ENCODE peak calls at places on chromosome 10, in five cellular contexts. E is H9, F is neuronal stem cell, T is mesendoderm, W is H1. P is an unnamed sample.

GRCh38 chr10:114290038-114290437 is 51.0 kb downstream of the VWA2 start:
- DNase-seq in F (no peak), W (no peak), E (no peak), T (no peak), P (no peak)

GRCh38 chr10:16518822-16519221 is 2.9 kb downstream of the C1QL3 start:
- DNase-seq in E (no peak), F (no peak), T (no peak), W (no peak), P (no peak)

GRCh38 chr10:98664329-98665042 is 217.8 kb upstream of the HPS1 start:
- DNase-seq in F (no peak), W (no peak), T (peak; percentile 77), E (peak; percentile 60), P (peak; percentile 7)

GRCh38 chr10:13100349-13101294 is 659 bp downstream of the OPTN start:
- DNase-seq in F (peak; percentile 8), W (no peak), T (peak; percentile 38), E (peak; percentile 50), P (peak; percentile 31)

GRCh38 chr10:91901784-91902677 is 7.3 kb downstream of the FGFBP3 start:
- DNase-seq in F (no peak), W (no peak), T (peak; percentile 65), E (no peak), P (peak; percentile 97)

GRCh38 chr10:95295031-95295755 is 4.4 kb upstream of the PDLIM1 start:
- DNase-seq in E (peak; percentile 78), T (peak; percentile 65), F (no peak), W (no peak), P (peak; percentile 60)

GRCh38 chr10:958856-959255 is 27.4 kb upstream of the LARP4B start:
- DNase-seq in W (no peak), F (no peak), T (no peak), E (no peak), P (no peak)

GRCh38 chr10:110803830-110804338 is 67.8 kb upstream of the PDCD4 start:
- DNase-seq in T (peak; percentile 81), F (peak; percentile 27), W (peak; percentile 17), E (peak; percentile 70), P (peak; percentile 24)

GRCh38 chr10:97490592-97490991 is 7.6 kb downstream of the MMS19 start:
- DNase-seq in W (no peak), T (no peak), E (no peak), F (no peak), P (no peak)

GRCh38 chr10:123831259-123831658 is 60.3 kb downstream of the CPXM2 start:
- DNase-seq in W (no peak), T (no peak), E (no peak), F (no peak), P (no peak)

GRCh38 chr10:103769176-103769575 is 86.2 kb downstream of the SH3PXD2A start:
- DNase-seq in T (no peak), W (no peak), E (no peak), F (no peak), P (no peak)

GRCh38 chr10:120573355-120573754 is 116.3 kb downstream of the PLPP4 start:
- DNase-seq in E (no peak), W (no peak), F (no peak), T (no peak), P (no peak)

GRCh38 chr10:77505431-77506334 is 131.9 kb downstream of the KCNMA1 start:
- DNase-seq in F (no peak), T (peak; percentile 54), W (no peak), E (no peak), P (peak; percentile 91)

GRCh38 chr10:30028006-30028441 is 31.4 kb downstream of the JCAD start:
- DNase-seq in T (no peak), W (no peak), F (no peak), E (no peak), P (no peak)

GRCh38 chr10:129771024-129771423 is 193.1 kb downstream of the EBF3 start:
- DNase-seq in E (peak; percentile 13), W (no peak), T (no peak), F (no peak), P (no peak)

DNA sequence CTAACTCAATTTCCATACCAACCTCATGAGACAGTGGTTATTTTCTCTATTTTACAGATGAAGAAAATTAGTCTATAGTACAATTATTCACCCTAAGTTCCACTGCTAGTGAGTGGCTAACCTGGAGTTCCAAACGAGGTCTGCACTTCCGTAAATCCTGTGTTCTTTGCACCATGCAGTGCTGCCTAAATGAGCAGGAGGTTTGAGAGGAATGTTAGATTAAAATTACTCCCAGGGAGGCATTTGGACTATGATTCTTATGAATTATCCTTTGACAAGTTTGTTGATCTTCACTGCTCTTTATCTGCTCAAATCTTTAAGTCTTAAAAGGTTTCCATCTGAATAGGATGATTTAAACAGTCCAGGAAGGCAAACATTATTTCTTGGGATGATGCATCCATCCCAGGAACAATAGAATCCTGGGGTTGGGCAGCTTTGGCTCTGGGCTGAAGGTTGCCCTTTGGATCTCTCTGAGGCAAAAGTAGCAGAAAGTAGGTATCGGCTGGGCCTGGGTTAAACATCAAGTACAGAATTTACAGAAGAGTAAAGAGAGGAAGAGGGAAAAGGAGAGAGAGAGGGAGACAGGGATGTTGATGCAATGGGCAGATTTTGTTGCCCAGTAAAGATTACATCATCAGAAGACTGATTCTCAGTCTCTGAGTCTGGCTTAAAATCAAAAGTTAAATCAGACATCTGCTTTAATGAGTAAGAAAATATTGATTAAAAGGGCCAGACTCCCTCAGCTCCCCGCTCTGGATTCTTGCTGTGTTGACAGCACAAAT is 400.9 kb downstream of the REEP3 start:
- DNase-seq in T (no peak), W (no peak), E (no peak), F (no peak), P (no peak)
- H3K18ac ChIP-seq in T (no peak overlapping the region), W (no peak overlapping the region), E (no peak overlapping the region), F (no peak overlapping the region), P (no peak overlapping the region)

GRCh38 chr10:100886946-100887345 is 25.8 kb upstream of the SLF2 start:
- DNase-seq in F (no peak), E (peak; percentile 10), W (no peak), T (no peak), P (no peak)

GRCh38 chr10:100888957-100889356 is 23.8 kb upstream of the SLF2 start:
- DNase-seq in E (peak; percentile 11), F (no peak), T (peak; percentile 34), W (no peak), P (no peak)

GRCh38 chr10:100889546-100889945 is 23.2 kb upstream of the SLF2 start:
- DNase-seq in W (no peak), E (peak; percentile 21), T (no peak), F (no peak), P (no peak)

GRCh38 chr10:100886544-100886943 is 26.2 kb upstream of the SLF2 start:
- DNase-seq in F (no peak), E (peak; percentile 10), W (no peak), T (no peak), P (no peak)

GRCh38 chr10:100887761-100888296 is 24.9 kb upstream of the SLF2 start:
- DNase-seq in E (peak; percentile 30), F (no peak), T (no peak), W (no peak), P (no peak)
- H3K18ac ChIP-seq in E (no peak overlapping the region), F (no peak overlapping the region), T (no peak overlapping the region), W (no peak overlapping the region), P (no peak overlapping the region)

DNA sequence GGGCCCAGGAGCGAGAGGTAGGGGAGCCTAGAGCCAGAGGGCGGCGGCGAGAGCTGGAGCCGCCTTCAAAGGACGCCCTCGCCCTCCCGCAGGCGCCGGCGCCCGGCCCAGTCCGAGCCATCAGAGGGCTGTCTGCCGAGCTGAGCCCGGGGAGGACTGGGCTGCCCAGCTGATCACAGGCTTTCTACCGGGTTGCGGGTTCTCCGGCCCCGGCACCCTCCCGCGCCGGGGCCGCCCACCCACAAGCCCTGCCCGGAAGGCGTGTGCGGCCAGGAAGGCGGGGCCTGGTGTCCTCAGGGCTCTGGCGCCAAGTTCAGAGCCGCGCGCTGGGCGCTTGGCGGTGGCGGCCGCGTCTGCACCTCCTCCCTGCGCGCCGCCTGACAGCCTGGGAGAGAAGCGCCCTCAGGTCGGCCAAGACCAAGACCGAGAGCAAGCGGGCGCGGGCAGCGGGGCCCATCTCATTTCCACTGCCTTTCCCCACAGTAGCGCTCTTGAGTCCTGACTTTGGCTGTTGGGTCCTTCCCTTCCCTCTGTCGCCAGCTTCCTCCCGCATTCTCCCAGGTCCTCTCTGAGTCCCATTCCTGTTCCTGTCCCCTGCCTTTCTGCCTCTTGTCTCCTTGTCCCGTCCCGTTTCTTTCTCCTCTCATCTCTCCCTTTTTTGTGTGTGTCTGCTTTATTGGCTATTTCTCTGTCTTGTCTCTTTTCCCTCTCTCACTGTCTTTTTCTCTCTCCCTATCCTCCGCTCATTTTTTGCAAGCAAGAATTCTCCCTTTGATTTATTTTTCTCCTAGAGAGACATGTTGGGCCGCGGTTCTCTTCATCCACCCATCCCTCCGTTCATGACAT is 60.6 kb upstream of the MSMB start:
- DNase-seq in E (peak; percentile 82), T (peak; percentile 87), F (peak; percentile 23), W (no peak), P (peak; percentile 12)
- H3K18ac ChIP-seq in E (no peak overlapping the region), T (peak overlapping the region; percentile 65), F (peak overlapping the region; percentile 40), W (peak overlapping the region; percentile 48), P (no peak overlapping the region)

GRCh38 chr10:35246770-35247343 is 89.5 kb upstream of the CCNY start:
- DNase-seq in W (no peak), F (no peak), E (no peak), T (no peak), P (no peak)
- H3K18ac ChIP-seq in W (no peak overlapping the region), F (peak overlapping the region; percentile 71), E (no peak overlapping the region), T (no peak overlapping the region), P (no peak overlapping the region)

GRCh38 chr10:86400705-86401587 is 34.4 kb upstream of the GRID1 start:
- DNase-seq in F (no peak), W (no peak), T (no peak), E (no peak), P (no peak)
- H3K18ac ChIP-seq in F (peak overlapping the region; percentile 97), W (peak overlapping the region; percentile 78), T (no peak overlapping the region), E (no peak overlapping the region), P (peak overlapping the region; percentile 27)

GRCh38 chr10:32987172-32987571 is 29.1 kb upstream of the ITGB1 start:
- DNase-seq in W (no peak), E (no peak), T (no peak), F (no peak), P (no peak)

GRCh38 chr10:32984003-32984600 is 26.1 kb upstream of the ITGB1 start:
- DNase-seq in E (no peak), T (no peak), F (no peak), W (no peak), P (no peak)

GRCh38 chr10:32985781-32986350 is 27.8 kb upstream of the ITGB1 start:
- DNase-seq in W (no peak), F (no peak), E (no peak), T (no peak), P (peak; percentile 91)

GRCh38 chr10:32983333-32983909 is 25.4 kb upstream of the ITGB1 start:
- DNase-seq in E (no peak), F (no peak), T (peak; percentile 94), W (no peak), P (peak; percentile 97)

DNA sequence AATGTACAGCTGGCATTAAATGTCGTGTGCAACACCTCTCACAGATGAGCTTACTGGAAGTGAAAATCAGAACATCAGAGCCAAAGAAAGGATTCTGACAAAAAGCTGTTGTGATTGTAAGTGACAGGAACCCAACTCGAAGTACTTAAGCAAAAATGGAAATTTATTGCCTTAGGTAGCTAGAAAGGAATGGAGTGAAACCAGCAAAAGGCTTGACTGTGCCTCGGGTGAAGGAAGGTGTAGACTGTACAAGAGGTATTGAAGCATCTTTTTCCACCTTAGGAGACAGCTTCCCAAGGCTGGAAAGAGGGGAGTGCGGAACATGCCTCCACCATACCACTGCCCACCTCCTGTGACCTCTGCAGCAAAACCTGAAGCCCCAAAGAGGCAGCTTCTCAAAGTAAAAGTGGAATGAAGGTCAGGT is 27.3 kb upstream of the ITGB1 start:
- DNase-seq in E (no peak), T (no peak), F (no peak), W (no peak), P (no peak)
- H3K18ac ChIP-seq in E (no peak overlapping the region), T (peak overlapping the region; percentile 54), F (no peak overlapping the region), W (no peak overlapping the region), P (peak overlapping the region; percentile 68)

P was measured in IMR-90.